ENCODE peak calls at places on chromosomes 11 and 22, in ten cellular contexts. P is GM12878, I is keratinocyte, V is IMR-90, L is mammary epithelial cell, Z is GM23338, X is OCI-LY7, S is neuronal stem cell, R is endothelial cell of umbilical vein, A is SK-N-SH. O is an unnamed sample.

GRCh38 chr11:84714316-84714780 is 912.8 kb downstream of the DLG2 start:
- DNase-seq in P (no peak), I (no peak), V (peak), L (peak), Z (peak), X (peak), S (peak), R (no peak), A (peak), O (peak)

GRCh38 chr22:17836977-17837742 is 62.9 kb upstream of the BID start:
- DNase-seq in P (no peak), I (no peak), V (no peak), L (no peak), Z (peak), X (no peak), S (no peak), R (peak), A (no peak), O (no peak)

GRCh38 chr11:18768472-18768901 is 23.1 kb downstream of the PTPN5 start:
- DNase-seq in P (peak), I (no peak), V (no peak), L (no peak), Z (no peak), X (peak), S (no peak), R (no peak), A (no peak), O (no peak)

GRCh38 chr22:19700790-19701419 is 13.4 kb upstream of the SEPTIN5 start:
- DNase-seq in P (no peak), I (no peak), V (no peak), L (no peak), Z (no peak), X (no peak), S (no peak), R (no peak), A (no peak), O (no peak)

GRCh38 chr11:35683728-35684339 is 21.3 kb downstream of the TRIM44 start:
- DNase-seq in P (no peak), I (no peak), V (peak), L (peak), Z (no peak), X (peak), S (no peak), R (no peak), A (no peak), O (no peak)

GRCh38 chr11:94175545-94175944 is 46.9 kb downstream of the PANX1 start:
- DNase-seq in P (no peak), I (no peak), V (peak), L (peak), Z (no peak), X (no peak), S (no peak), R (no peak), A (no peak), O (no peak)

GRCh38 chr11:73240190-73240781 is 22.2 kb downstream of the P2RY2 start:
- DNase-seq in P (no peak), I (no peak), V (peak), L (peak), Z (no peak), X (no peak), S (no peak), R (no peak), A (no peak), O (no peak)

GRCh38 chr11:1669546-1670218 is 27.3 kb upstream of the KRTAP5-6 start:
- DNase-seq in P (no peak), I (no peak), V (no peak), L (no peak), Z (no peak), X (no peak), S (no peak), R (no peak), A (peak), O (peak)

GRCh38 chr22:36546932-36547331 is 18.0 kb upstream of the EIF3D start:
- DNase-seq in P (no peak), I (peak), V (peak), L (peak), Z (no peak), X (no peak), S (no peak), R (peak), A (no peak), O (peak)

GRCh38 chr11:111513240-111513605 is 1.0 kb upstream of the BTG4 start:
- DNase-seq in P (no peak), I (peak), V (no peak), L (peak), Z (no peak), X (no peak), S (no peak), R (peak), A (no peak), O (no peak)

GRCh38 chr11:61293869-61294716 is 1.0 kb downstream of the VWCE start:
- DNase-seq in P (no peak), I (no peak), V (peak), L (peak), Z (peak), X (peak), S (peak), R (peak), A (peak), O (peak)

GRCh38 chr11:74713686-74714085 is 17.5 kb downstream of the CHRDL2 start:
- DNase-seq in P (no peak), I (no peak), V (no peak), L (no peak), Z (no peak), X (no peak), S (no peak), R (no peak), A (no peak), O (no peak)

GRCh38 chr11:119745776-119746535 is 17.0 kb upstream of the NECTIN1 start:
- DNase-seq in P (no peak), I (no peak), V (no peak), L (no peak), Z (no peak), X (no peak), S (no peak), R (no peak), A (no peak), O (no peak)

GRCh38 chr22:38700789-38701628 is at the start of gene JOSD1:
- DNase-seq in P (peak), I (peak), V (peak), L (peak), Z (peak), X (peak), S (peak), R (peak), A (peak), O (peak)

GRCh38 chr22:19693981-19694670 is 20.2 kb upstream of the SEPTIN5 start:
- DNase-seq in P (no peak), I (no peak), V (no peak), L (peak), Z (no peak), X (no peak), S (no peak), R (no peak), A (no peak), O (no peak)

GRCh38 chr11:94507485-94507884 is 4.8 kb upstream of the C11orf97 start:
- DNase-seq in P (no peak), I (no peak), V (no peak), L (peak), Z (no peak), X (no peak), S (no peak), R (no peak), A (no peak), O (no peak)

GRCh38 chr22:46114518-46115387 is 35.6 kb upstream of the PPARA start:
- DNase-seq in P (no peak), I (no peak), V (no peak), L (no peak), Z (no peak), X (no peak), S (no peak), R (no peak), A (no peak), O (no peak)

GRCh38 chr22:29216011-29216872 is 10.5 kb downstream of the EMID1 start:
- DNase-seq in P (no peak), I (no peak), V (no peak), L (no peak), Z (no peak), X (no peak), S (no peak), R (no peak), A (peak), O (no peak)

DNA sequence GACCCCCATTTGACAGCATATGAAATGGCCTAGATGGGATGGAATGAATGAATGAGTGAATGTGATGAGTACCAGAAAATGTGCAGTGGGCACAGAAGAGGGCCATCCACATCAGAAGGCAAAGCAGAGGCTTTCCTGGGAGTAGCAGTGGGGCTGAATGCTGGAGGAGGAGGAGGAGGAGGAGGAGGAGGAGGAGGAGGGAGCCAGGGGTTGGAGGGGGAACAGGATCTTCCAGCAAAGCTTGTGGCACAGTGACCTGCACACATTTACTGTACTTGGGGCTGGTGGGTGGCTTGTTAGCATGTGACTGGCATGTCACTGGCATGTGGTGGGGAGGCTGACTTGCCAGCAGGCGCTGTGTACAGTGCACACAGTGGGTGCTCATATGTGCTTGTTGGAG is 9.5 kb downstream of the SEPTIN3 start:
- DNase-seq in P (no peak), I (no peak), V (no peak), L (no peak), Z (no peak), X (no peak), S (no peak), R (no peak), A (no peak), O (no peak)
- H3K27ac ChIP-seq in P (no peak), I (no peak), V (no peak), L (no peak), Z (no peak), X (no peak), S (no peak), R (no peak), A (no peak), O (no peak)

DNA sequence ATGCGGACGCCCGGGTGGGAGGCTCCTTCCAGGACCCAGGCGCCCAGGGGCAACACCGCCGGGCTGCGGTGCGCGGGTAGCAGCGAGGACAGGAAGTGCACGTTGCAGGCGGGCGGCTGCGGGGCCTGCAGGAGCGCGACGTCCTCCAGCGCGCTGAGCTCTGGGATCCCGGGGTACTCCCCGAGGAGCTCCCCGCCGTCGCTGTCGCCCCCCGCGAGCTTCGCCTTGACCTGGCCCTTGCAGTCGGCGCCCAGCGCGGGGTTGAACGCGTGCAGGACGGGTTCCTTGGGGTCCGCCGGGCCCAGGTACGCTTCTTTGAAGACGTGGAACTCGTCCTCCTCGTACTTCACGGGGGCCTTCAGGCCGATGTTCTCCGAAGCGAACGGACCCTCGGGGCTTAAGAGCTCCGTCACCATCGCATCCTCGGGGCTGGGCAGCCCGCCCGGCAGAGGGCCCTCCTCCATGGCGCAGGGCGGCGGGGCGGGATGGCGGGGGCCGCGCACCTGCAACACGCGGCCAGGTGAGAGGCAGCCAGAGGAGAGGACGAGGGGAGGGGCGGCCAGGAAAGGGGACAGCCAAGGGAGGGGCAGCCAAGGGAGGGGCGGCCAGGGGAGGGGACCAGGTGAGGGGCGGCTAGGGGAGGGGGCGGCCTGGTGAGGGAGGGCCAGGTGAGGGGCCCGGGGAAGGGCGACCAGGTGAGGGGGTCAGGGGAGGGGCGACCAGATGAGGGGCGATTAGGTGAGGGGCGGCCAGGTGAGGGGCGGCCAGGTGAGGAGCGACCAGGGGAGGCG is 928 bp downstream of the TESMIN start:
- DNase-seq in P (no peak), I (no peak), V (no peak), L (no peak), Z (peak), X (no peak), S (peak), R (no peak), A (no peak), O (peak)
- H2AFZ ChIP-seq in P (no peak), I (no peak), V (no peak), L (no peak), Z (no peak), X (no peak), S (peak), R (peak), A (no peak), O (peak)

DNA sequence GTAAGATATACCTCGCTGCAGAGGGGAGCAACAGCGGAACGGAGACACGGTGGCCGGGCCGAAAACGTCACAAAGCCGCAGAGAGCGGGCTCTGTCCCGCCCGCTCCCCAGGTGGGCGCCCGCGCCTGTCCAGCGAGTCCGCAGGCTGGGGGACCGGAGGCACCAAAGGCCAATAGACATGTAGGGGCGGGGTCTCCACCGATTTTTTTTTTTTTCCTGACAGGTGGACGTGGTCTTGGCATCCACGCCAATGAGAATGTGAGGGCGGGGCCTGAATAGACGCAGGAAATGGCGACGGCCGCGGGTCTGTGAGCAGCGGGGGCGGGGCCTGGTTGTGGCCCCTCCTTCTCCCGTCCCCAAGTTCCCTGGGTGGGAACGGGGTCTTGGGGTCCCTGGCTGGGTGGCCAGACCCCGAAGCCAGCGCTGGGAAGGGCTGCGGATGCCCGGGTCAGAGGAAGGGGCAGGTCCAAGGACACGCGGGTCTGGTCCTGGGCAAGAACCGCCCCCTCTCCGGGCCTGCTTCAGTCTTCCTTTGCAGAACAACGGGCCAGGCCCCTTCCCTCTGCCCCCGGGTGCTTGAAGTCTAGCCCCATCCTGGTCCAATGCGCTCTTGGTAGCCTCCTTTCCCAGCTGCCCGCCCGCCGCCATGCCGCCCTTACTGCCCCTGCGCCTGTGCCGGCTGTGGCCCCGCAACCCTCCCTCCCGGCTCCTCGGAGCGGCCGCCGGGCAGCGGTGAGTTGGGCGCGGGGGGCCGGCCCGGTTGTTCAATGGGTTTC is at the start of gene DNAJC4:
- DNase-seq in P (peak), I (no peak), V (peak), L (peak), Z (peak), X (peak), S (peak), R (peak), A (peak), O (peak)
- H3K27ac ChIP-seq in P (peak), I (peak), V (peak), L (peak), Z (peak), X (peak), S (peak), R (peak), A (peak), O (peak)

DNA sequence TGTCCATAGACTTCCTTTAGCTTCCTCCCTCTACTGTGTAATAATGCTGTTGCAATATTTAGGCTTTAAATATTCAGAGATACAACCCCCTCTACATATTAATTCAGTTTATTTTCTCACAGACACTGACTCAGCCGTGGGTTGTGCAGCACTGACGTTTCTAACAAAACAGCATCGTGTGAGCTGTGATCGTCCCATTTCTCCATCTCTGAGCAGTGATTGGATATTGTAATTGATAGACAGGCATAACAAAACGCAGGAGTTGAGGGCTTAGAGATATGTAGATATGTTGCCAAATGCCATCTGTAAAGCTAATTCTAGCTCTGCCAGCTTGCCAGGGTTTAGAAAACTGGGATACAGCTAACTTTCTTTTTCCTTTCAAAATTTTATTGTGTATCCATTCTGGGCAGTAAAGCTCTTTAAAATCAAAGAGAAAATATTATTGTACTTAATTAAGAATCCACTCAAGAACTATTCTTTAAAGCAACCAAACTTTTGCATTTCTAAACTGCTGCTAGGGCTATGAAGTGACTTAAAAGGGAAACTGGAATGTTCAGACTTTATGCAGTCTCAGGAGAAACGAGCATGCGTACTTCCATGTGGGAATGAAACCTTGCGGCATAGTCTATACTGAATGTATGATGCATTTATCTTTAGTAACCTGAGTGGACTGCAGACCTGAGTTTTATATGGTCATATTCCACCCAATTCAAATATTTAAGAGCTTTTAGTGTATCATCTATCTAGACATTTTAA is 22.7 kb downstream of the BTBD10 start:
- DNase-seq in P (no peak), I (no peak), V (peak), L (peak), Z (peak), X (no peak), S (no peak), R (peak), A (peak), O (peak)
- H2AFZ ChIP-seq in P (no peak), I (peak), V (no peak), L (no peak), Z (no peak), X (no peak), S (peak), R (no peak), A (peak), O (no peak)

DNA sequence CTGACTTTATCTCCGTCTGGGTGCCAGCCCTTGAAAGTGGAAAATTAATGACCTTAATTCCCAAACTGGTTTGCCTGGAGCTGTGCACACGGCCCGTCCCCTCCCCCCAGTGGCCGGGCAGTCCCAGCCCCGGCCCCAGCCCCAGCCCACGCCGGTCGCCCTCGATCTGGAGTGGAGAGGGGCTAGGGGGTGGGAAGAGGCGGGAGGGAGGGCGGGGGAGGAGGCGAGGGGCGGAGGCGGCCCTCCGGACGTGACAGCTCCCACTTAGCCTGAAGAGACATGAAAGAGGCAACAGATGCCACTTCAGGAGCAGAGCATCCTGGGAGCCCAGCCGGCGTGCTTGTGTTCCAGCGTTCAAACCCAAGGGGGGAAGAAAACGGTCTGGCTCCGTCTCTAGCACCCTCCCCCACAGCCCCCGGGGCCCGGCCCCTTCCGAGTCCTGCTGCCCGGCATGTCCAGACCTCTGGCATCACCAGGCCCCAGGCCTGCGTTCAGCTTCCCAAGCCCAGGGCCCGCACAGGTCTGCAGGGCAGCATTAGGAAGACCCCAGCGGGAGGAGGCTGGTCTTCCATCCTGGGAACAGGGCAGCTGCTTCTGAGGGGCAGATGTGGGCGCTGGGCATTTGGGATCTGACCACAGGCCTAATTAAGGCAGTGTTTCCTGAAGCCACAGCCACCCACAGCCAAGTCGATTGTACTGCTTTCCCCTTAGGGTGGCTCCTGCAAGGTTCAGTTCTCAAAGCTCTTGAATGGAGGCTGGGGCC is 20.0 kb upstream of the LMO1 start:
- DNase-seq in P (no peak), I (no peak), V (no peak), L (no peak), Z (peak), X (no peak), S (no peak), R (no peak), A (peak), O (peak)
- H3K27ac ChIP-seq in P (no peak), I (no peak), V (no peak), L (no peak), Z (no peak), X (no peak), S (peak), R (no peak), A (no peak), O (no peak)